ENCODE peak calls at places on chromosomes 13 and 19, in six cellular contexts. One of them, this sample, is unnamed.

GRCh38 chr13:79589605-79590511 is 108.9 kb downstream of the NDFIP2 start:
- DNase-seq in upper lobe of left lung: no peak
- DNase-seq in suprapubic skin: no peak
- DNase-seq in transverse colon: no peak
- DNase-seq in SK-N-SH: no peak
- DNase-seq in A549: no peak
- DNase-seq in this sample: no peak

GRCh38 chr13:80048802-80049201 is 292.1 kb downstream of the SPRY2 start:
- DNase-seq in upper lobe of left lung: peak; percentile 82
- DNase-seq in suprapubic skin: peak; percentile 92
- DNase-seq in transverse colon: peak; percentile 59
- DNase-seq in SK-N-SH: no peak
- DNase-seq in A549: peak; percentile 39
- DNase-seq in this sample: peak; percentile 33

GRCh38 chr19:41876847-41877489 is at the start of gene CD79A:
- DNase-seq in upper lobe of left lung: no peak
- DNase-seq in suprapubic skin: no peak
- DNase-seq in transverse colon: peak; percentile 67
- DNase-seq in SK-N-SH: no peak
- DNase-seq in A549: no peak
- DNase-seq in this sample: no peak

GRCh38 chr19:58555920-58556632 is 1.2 kb upstream of the CHMP2A start:
- DNase-seq in upper lobe of left lung: no peak
- DNase-seq in suprapubic skin: peak; percentile 70
- DNase-seq in transverse colon: no peak
- DNase-seq in SK-N-SH: no peak
- DNase-seq in A549: no peak
- DNase-seq in this sample: no peak

GRCh38 chr19:39196860-39197562 is at the start of gene NCCRP1:
- DNase-seq in upper lobe of left lung: no peak
- DNase-seq in suprapubic skin: no peak
- DNase-seq in transverse colon: no peak
- DNase-seq in SK-N-SH: peak; percentile 66
- DNase-seq in A549: no peak
- DNase-seq in this sample: no peak

GRCh38 chr19:8320564-8321066 is 560 bp downstream of the NDUFA7 start:
- DNase-seq in upper lobe of left lung: no peak
- DNase-seq in suprapubic skin: no peak
- DNase-seq in transverse colon: no peak
- DNase-seq in SK-N-SH: no peak
- DNase-seq in A549: no peak
- DNase-seq in this sample: no peak

GRCh38 chr19:8355631-8356402 is 8.1 kb upstream of the ANGPTL4 start:
- DNase-seq in upper lobe of left lung: peak; percentile 84
- DNase-seq in suprapubic skin: peak; percentile 67
- DNase-seq in transverse colon: no peak
- DNase-seq in SK-N-SH: no peak
- DNase-seq in A549: peak; percentile 91
- DNase-seq in this sample: no peak

GRCh38 chr19:12763100-12763499 is 11.5 kb downstream of the BEST2 start:
- DNase-seq in upper lobe of left lung: no peak
- DNase-seq in suprapubic skin: no peak
- DNase-seq in transverse colon: no peak
- DNase-seq in SK-N-SH: peak; percentile 11
- DNase-seq in A549: no peak
- DNase-seq in this sample: no peak

GRCh38 chr13:72463561-72463960 is 263.9 kb downstream of the MZT1 start:
- DNase-seq in upper lobe of left lung: no peak
- DNase-seq in suprapubic skin: no peak
- DNase-seq in transverse colon: peak; percentile 10
- DNase-seq in SK-N-SH: no peak
- DNase-seq in A549: no peak
- DNase-seq in this sample: no peak

GRCh38 chr13:49234741-49235140 is 13.0 kb upstream of the CDADC1 start:
- DNase-seq in upper lobe of left lung: no peak
- DNase-seq in suprapubic skin: no peak
- DNase-seq in transverse colon: no peak
- DNase-seq in SK-N-SH: no peak
- DNase-seq in A549: no peak
- DNase-seq in this sample: no peak

GRCh38 chr19:16370671-16371391 is 46.2 kb downstream of the KLF2 start:
- DNase-seq in upper lobe of left lung: no peak
- DNase-seq in suprapubic skin: no peak
- DNase-seq in transverse colon: no peak
- DNase-seq in SK-N-SH: no peak
- DNase-seq in A549: no peak
- DNase-seq in this sample: no peak

GRCh38 chr13:99968521-99969367 is 2.8 kb downstream of the ZIC5 start:
- DNase-seq in upper lobe of left lung: no peak
- DNase-seq in suprapubic skin: no peak
- DNase-seq in transverse colon: peak; percentile 45
- DNase-seq in SK-N-SH: peak; percentile 67
- DNase-seq in A549: peak; percentile 66
- DNase-seq in this sample: no peak

GRCh38 chr13:31674056-31674455 is 65.3 kb upstream of the RXFP2 start:
- DNase-seq in upper lobe of left lung: no peak
- DNase-seq in suprapubic skin: no peak
- DNase-seq in transverse colon: no peak
- DNase-seq in SK-N-SH: no peak
- DNase-seq in A549: no peak
- DNase-seq in this sample: no peak

GRCh38 chr19:33512580-33513137 is 8.9 kb downstream of the PEPD start:
- DNase-seq in upper lobe of left lung: no peak
- DNase-seq in suprapubic skin: no peak
- DNase-seq in transverse colon: no peak
- DNase-seq in SK-N-SH: no peak
- DNase-seq in A549: no peak
- DNase-seq in this sample: no peak

GRCh38 chr13:22625691-22626090 is 555.1 kb upstream of the SGCG start:
- DNase-seq in upper lobe of left lung: no peak
- DNase-seq in suprapubic skin: no peak
- DNase-seq in transverse colon: no peak
- DNase-seq in SK-N-SH: no peak
- DNase-seq in A549: no peak
- DNase-seq in this sample: no peak

GRCh38 chr19:29764322-29764721 is 47.5 kb upstream of the CCNE1 start:
- DNase-seq in upper lobe of left lung: no peak
- DNase-seq in suprapubic skin: no peak
- DNase-seq in transverse colon: no peak
- DNase-seq in SK-N-SH: no peak
- DNase-seq in A549: no peak
- DNase-seq in this sample: no peak

GRCh38 chr19:16850133-16850532 is 20.9 kb downstream of the SIN3B start:
- DNase-seq in upper lobe of left lung: no peak
- DNase-seq in suprapubic skin: no peak
- DNase-seq in transverse colon: no peak
- DNase-seq in SK-N-SH: no peak
- DNase-seq in A549: no peak
- DNase-seq in this sample: no peak

GRCh38 chr13:72062566-72062965 is 195.6 kb upstream of the DACH1 start:
- DNase-seq in upper lobe of left lung: peak; percentile 21
- DNase-seq in suprapubic skin: no peak
- DNase-seq in transverse colon: peak; percentile 32
- DNase-seq in SK-N-SH: no peak
- DNase-seq in A549: peak; percentile 3
- DNase-seq in this sample: no peak

DNA sequence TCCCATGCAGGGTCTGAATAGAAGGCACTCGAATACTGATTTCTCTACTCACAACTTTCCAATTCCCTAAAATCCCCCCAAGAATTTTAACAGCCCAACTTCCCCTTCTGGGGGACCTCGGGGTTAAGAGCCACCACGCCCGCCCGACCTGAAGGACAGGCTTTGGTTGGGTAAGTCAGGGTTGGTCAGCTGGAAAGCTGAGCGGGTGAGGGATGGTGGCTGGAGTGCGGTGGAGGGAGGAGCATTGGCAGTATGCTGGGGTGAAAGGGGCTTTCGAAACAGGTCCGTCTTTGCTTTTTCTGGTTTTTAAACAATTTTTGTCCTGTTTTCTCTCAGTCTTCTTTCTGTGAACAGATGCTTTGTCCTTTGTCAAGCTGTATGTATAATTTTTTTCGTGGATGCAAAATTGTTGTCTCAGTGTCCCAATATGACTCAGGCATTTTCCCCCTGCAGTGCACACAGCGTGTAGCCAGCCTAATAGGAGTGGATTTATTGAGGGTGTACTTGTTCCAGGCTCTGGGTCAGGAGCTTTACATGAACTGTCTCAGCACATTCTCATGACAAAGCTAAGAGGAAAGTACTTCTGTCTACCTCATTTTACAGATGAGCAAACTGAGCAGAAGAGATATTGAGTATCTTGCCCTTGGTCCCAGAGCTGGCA is 50.9 kb downstream of the STK24 start:
- DNase-seq in upper lobe of left lung: no peak
- DNase-seq in suprapubic skin: no peak
- DNase-seq in transverse colon: no peak
- DNase-seq in SK-N-SH: no peak
- DNase-seq in A549: no peak
- DNase-seq in this sample: no peak
- TF ChIP-seq EP300 in upper lobe of left lung: no peak
- TF ChIP-seq EP300 in suprapubic skin: no peak
- TF ChIP-seq EP300 in transverse colon: no peak
- TF ChIP-seq EP300 in SK-N-SH: no peak
- TF ChIP-seq EP300 in A549: no peak
- TF ChIP-seq EP300 in this sample: no peak

GRCh38 chr19:49129238-49129583 is 9.9 kb downstream of the PPFIA3 start:
- DNase-seq in upper lobe of left lung: peak; percentile 28
- DNase-seq in suprapubic skin: no peak
- DNase-seq in transverse colon: no peak
- DNase-seq in SK-N-SH: peak; percentile 12
- DNase-seq in A549: no peak
- DNase-seq in this sample: no peak
- H3K4me3 ChIP-seq in upper lobe of left lung: no peak overlapping the region
- H3K4me3 ChIP-seq in suprapubic skin: no peak overlapping the region
- H3K4me3 ChIP-seq in transverse colon: no peak overlapping the region
- H3K4me3 ChIP-seq in SK-N-SH: no peak overlapping the region
- H3K4me3 ChIP-seq in A549: no peak overlapping the region
- H3K4me3 ChIP-seq in this sample: no peak overlapping the region

DNA sequence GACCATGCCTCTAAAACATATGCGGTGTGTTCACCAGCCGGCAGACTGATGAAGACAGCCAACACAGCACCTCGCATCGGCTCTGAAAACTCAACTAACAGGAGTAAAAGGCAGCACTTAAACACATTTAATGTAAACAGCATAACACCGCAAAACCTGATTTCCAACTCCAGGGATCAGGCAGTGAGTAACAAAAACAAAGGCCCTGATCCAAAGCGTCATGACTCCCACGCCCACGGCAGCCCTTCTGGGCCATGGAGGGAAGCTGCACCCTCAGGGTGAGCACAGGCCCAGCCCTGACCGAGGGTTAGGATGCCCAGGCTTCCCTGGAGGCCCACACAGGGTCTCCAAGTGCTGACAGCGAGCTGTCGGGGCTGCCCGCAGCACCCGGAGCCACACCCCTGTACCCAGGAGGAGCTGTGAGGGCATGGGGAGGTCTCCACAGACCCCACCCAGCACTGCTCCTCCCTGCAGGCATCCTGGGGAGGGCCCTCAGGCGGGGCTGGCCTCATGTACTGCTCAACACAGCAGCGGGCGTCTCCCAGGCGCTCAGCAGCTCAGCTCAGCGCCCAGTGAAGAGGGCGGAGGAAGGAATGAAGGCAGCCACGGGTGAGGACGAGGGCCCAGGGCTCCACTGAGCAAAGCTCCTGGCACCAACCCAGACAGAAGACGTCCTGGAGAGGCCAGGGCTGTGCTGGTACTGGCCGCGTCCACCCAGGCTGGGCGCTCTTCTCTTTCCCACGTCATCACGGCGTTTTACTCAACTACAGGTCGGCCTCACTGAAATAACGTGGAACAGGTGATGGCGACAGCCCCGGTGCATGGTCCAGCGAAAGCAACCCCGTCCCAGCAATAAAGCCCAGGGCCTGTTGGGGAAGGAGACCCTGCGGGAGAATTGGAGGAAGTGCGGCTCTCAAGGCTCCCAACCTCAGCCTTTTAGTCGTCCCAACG is 53.6 kb downstream of the RASA3 start:
- DNase-seq in upper lobe of left lung: peak; percentile 20
- DNase-seq in suprapubic skin: peak; percentile 78
- DNase-seq in transverse colon: peak; percentile 63
- DNase-seq in SK-N-SH: no peak
- DNase-seq in A549: no peak
- DNase-seq in this sample: peak; percentile 36
- H3K27ac ChIP-seq in upper lobe of left lung: peak overlapping the region; percentile 6
- H3K27ac ChIP-seq in suprapubic skin: peak overlapping the region; percentile 61
- H3K27ac ChIP-seq in transverse colon: peak overlapping the region; percentile 49
- H3K27ac ChIP-seq in SK-N-SH: peak overlapping the region; percentile 61
- H3K27ac ChIP-seq in A549: no peak overlapping the region
- H3K27ac ChIP-seq in this sample: peak overlapping the region; percentile 65

GRCh38 chr13:69948016-69948415 is 159.6 kb upstream of the ATXN8OS start:
- DNase-seq in upper lobe of left lung: no peak
- DNase-seq in suprapubic skin: no peak
- DNase-seq in transverse colon: no peak
- DNase-seq in SK-N-SH: no peak
- DNase-seq in A549: no peak
- DNase-seq in this sample: no peak
- TF ChIP-seq EP300 in upper lobe of left lung: no peak
- TF ChIP-seq EP300 in suprapubic skin: no peak
- TF ChIP-seq EP300 in transverse colon: no peak
- TF ChIP-seq EP300 in SK-N-SH: no peak
- TF ChIP-seq EP300 in A549: no peak
- TF ChIP-seq EP300 in this sample: no peak

This sample was measured in stomach.